ENCODE peak calls at places on chromosomes 2 and 18, in eight cellular contexts. P is left ventricle myocardium inferior, R is hepatocyte, H is pancreas, X is adrenal gland, Q is substantia nigra, A is AG04450, U is A549. M is an unnamed sample.

GRCh38 chr2:203062126-203062525 is 47.5 kb downstream of the NBEAL1 start:
- DNase-seq in P (no peak), R (no peak), H (no peak), X (no peak), Q (no peak), A (no peak), U (no peak), M (no peak)

GRCh38 chr2:34570266-34570872 is 971.3 kb upstream of the FAM98A start:
- DNase-seq in P (no peak), R (peak), H (peak), X (no peak), Q (no peak), A (no peak), U (peak), M (no peak)

GRCh38 chr18:75107931-75108276 is 101.0 kb downstream of the PTGR3 start:
- DNase-seq in P (no peak), R (no peak), H (no peak), X (no peak), Q (no peak), A (no peak), U (no peak), M (no peak)

GRCh38 chr2:173545364-173545734 is 190.7 kb downstream of the CDCA7 start:
- DNase-seq in P (no peak), R (no peak), H (peak), X (peak), Q (no peak), A (no peak), U (peak), M (no peak)

GRCh38 chr2:143263045-143263625 is 133.9 kb downstream of the ARHGAP15 start:
- DNase-seq in P (no peak), R (no peak), H (no peak), X (no peak), Q (no peak), A (no peak), U (peak), M (no peak)

GRCh38 chr18:58222439-58223125 is 178.6 kb downstream of the NEDD4L start:
- DNase-seq in P (no peak), R (no peak), H (no peak), X (no peak), Q (no peak), A (no peak), U (no peak), M (no peak)

GRCh38 chr2:200901459-200902072 is 12.4 kb downstream of the NIF3L1 start:
- DNase-seq in P (no peak), R (peak), H (peak), X (peak), Q (peak), A (peak), U (peak), M (peak)

GRCh38 chr18:39345321-39345720 is 1779.7 kb upstream of the CELF4 start:
- DNase-seq in P (no peak), R (no peak), H (no peak), X (no peak), Q (no peak), A (no peak), U (no peak), M (no peak)

DNA sequence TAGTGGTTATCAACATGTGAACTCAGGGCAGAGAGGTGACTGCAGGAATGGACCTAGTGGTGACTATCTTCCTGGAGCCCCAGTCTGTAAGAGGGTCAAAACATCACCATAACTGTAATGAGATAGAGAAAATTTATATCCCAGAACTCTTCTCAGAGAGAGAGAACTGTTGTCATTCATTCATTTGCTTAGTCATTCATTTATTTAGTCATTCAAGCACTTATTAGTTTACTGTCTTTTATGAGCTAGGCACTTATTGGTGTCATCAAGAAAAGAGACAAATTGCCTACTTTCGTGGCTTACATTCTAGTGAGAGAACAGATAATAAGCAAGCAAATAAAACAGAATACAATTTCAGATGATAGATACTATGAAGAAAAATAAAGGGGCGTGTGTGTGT is 34.1 kb downstream of the DOK1 start:
- DNase-seq in P (no peak), R (no peak), H (no peak), X (no peak), Q (no peak), A (no peak), U (no peak), M (no peak)
- H3K27ac ChIP-seq in P (no peak), R (no peak), H (no peak), X (no peak), Q (no peak), A (no peak), U (no peak), M (no peak)

GRCh38 chr2:68388358-68388757 is 23.3 kb downstream of the PLEK start:
- DNase-seq in P (no peak), R (no peak), H (no peak), X (no peak), Q (no peak), A (no peak), U (no peak), M (no peak)
- H3K27ac ChIP-seq in P (no peak), R (no peak), H (no peak), X (no peak), Q (no peak), A (no peak), U (no peak), M (no peak)

GRCh38 chr2:171858397-171858958 is 35.6 kb downstream of the SLC25A12 start:
- DNase-seq in P (no peak), R (no peak), H (no peak), X (no peak), Q (no peak), A (no peak), U (no peak), M (no peak)

GRCh38 chr2:171852489-171852888 is 41.6 kb downstream of the SLC25A12 start:
- DNase-seq in P (no peak), R (no peak), H (no peak), X (no peak), Q (no peak), A (no peak), U (no peak), M (no peak)

DNA sequence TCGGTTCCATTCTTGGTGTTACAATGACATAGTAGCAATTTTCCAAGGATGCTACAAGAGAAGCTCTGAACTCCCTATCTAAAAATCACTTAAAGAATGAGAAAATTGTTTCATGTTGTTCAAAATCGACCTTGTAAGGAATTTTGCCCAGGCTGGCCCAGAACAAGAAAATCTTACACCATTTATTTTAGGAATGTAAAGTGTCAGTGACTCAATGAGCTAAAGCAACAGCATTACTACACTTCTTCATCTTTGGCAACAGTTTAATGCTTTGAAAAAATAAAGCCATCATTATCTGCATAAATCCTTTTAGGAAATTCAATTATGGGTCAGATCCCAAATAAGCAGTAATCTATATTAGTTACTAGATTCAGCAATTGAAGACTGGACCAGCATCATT is 38.6 kb downstream of the SLC25A12 start:
- DNase-seq in P (no peak), R (no peak), H (no peak), X (no peak), Q (no peak), A (no peak), U (no peak), M (no peak)
- H3K27ac ChIP-seq in P (no peak), R (no peak), H (no peak), X (no peak), Q (no peak), A (no peak), U (no peak), M (no peak)

DNA sequence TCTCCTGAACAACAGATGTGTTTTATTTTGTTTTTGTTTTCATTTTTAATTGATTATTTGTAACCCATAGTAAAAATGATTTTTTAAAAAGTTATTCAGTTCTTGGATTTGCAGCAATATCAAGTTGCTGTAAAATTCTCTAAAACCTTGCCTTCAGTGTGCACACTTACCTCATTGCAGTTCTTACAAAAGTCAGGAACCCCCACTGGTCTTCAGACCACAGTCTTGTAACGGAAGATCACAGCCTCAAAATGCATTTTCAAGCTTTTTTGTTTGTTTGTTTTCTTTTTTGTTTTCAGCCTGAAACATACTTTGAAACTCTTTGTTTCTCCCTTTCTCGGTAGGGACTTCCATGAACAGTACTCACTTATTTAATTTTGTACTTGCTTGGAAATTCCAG is 1012.8 kb upstream of the GYPC start:
- DNase-seq in P (no peak), R (no peak), H (no peak), X (no peak), Q (no peak), A (no peak), U (no peak), M (no peak)
- H3K27ac ChIP-seq in P (no peak), R (no peak), H (no peak), X (no peak), Q (no peak), A (no peak), U (no peak), M (no peak)

GRCh38 chr2:217789736-217790181 is 213.0 kb downstream of the TNS1 start:
- DNase-seq in P (no peak), R (no peak), H (no peak), X (no peak), Q (no peak), A (no peak), U (no peak), M (no peak)

GRCh38 chr2:217789003-217789735 is 213.6 kb downstream of the TNS1 start:
- DNase-seq in P (peak), R (peak), H (peak), X (peak), Q (no peak), A (peak), U (peak), M (peak)

GRCh38 chr2:217790195-217790594 is 212.6 kb downstream of the TNS1 start:
- DNase-seq in P (no peak), R (no peak), H (no peak), X (peak), Q (no peak), A (no peak), U (no peak), M (no peak)

GRCh38 chr2:217792611-217793527 is 209.9 kb downstream of the TNS1 start:
- DNase-seq in P (no peak), R (no peak), H (no peak), X (no peak), Q (no peak), A (no peak), U (no peak), M (no peak)

DNA sequence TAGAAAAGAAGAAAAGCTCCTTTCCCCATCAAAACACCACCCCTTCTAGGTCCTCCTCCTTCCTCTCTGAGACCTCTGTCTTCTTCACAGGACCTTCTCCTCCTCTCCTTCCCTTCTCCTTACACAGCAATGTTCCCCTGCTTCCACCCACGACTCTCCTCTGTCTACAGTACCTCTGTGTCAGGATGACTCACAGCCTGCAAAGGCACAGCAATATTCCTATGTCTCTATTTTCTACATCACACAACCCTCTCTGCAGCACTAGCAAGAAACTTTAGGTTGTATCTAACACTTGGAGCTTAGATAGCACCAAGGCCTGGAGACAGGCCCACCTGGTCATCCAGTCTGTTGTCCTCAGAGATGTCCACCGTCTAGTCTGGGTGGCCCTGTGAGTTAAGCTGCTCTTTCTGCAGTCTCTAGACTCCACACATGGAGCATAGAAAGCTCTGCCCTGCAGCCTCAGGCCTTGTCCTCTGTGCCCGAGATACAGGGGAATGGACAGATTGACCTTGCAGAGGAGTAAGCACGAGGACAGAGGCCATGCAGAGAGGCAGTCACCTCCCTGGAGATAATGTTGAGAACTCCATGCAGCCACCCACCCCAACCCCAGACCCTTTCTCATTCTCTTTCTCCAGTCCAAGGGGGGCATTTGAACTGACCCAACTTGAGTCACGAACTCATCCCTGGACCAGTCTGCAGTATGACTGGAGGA is 212.0 kb downstream of the TNS1 start:
- DNase-seq in P (no peak), R (peak), H (no peak), X (peak), Q (no peak), A (peak), U (no peak), M (no peak)
- H3K27ac ChIP-seq in P (peak), R (no peak), H (no peak), X (peak), Q (no peak), A (peak), U (no peak), M (no peak)

GRCh38 chr2:191410646-191411436 is 165.6 kb downstream of the MYO1B start:
- DNase-seq in P (no peak), R (no peak), H (no peak), X (no peak), Q (no peak), A (no peak), U (no peak), M (no peak)
- H3K27ac ChIP-seq in P (peak), R (no peak), H (no peak), X (no peak), Q (no peak), A (no peak), U (no peak), M (no peak)

GRCh38 chr2:75047907-75048625 is 89.6 kb downstream of the POLE4 start:
- DNase-seq in P (no peak), R (no peak), H (no peak), X (peak), Q (no peak), A (no peak), U (peak), M (no peak)
- H3K27ac ChIP-seq in P (peak), R (peak), H (no peak), X (no peak), Q (no peak), A (peak), U (no peak), M (no peak)

GRCh38 chr2:12035029-12035720 is 288.7 kb downstream of the LPIN1 start:
- DNase-seq in P (no peak), R (no peak), H (no peak), X (no peak), Q (no peak), A (no peak), U (no peak), M (no peak)
- H3K27ac ChIP-seq in P (no peak), R (no peak), H (no peak), X (no peak), Q (no peak), A (no peak), U (no peak), M (no peak)

GRCh38 chr2:152350155-152350679 is 15.2 kb downstream of the FMNL2 start:
- DNase-seq in P (no peak), R (no peak), H (no peak), X (no peak), Q (no peak), A (no peak), U (no peak), M (no peak)
- H3K27ac ChIP-seq in P (no peak), R (peak), H (no peak), X (no peak), Q (peak), A (no peak), U (no peak), M (no peak)

DNA sequence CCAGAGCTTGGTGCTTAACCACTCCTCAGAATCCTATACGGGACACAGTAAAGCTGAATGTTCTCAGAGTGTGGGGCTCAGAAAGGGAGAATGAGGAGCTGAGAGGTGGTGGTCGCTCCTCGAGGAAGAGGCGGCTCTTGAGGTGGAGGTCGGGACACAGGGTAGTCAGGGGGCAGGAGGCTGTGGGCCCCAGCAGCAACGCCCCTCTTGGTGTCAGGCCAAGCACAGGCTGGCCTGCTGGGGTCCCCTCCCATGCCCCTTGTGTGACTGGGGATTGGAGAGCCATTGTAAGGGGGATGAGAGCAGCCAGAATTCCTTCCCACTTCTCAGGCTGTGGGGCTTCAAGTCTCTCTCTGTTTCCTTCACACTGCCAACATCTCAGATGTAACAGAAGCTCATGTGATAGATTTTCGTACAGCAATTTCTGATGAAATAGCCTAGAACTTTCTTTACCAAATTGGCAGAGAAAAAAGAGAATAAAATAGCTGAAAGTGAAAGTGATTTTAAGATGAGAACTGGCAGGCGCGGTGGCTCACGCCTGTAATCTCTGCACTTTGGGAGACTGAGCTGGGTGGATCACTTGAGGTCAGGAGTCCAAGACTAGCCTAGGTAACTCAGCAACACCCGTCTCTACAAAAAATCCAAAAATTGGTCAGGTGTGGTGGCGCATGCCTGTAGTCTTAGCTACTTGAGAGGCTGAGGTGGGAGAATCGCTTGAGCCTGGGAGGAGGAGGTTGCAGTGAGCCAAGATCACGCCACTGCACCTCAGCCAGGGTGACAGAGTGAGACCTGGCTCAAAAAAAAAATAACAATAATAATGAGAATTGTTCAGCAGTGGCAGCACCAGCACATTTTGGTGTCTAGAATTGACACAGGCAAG is 61.1 kb upstream of the RPL31 start:
- DNase-seq in P (no peak), R (no peak), H (no peak), X (no peak), Q (no peak), A (no peak), U (no peak), M (no peak)
- H3K27ac ChIP-seq in P (no peak), R (no peak), H (no peak), X (no peak), Q (no peak), A (no peak), U (no peak), M (no peak)

M was measured in CD4-positive, alpha-beta T cell.